ENCODE peak calls at places on chromosomes 12 and 14, in seven cellular contexts. D, H, Y, C, Q, L and W are unnamed samples.

GRCh38 chr14:68528031-68528687 is 264.7 kb downstream of the ZFP36L1 start:
- DNase-seq in D (no peak), H (no peak), Y (no peak), C (no peak), Q (no peak), L (no peak), W (no peak)

GRCh38 chr12:107091381-107091780 is 2.0 kb downstream of the CRY1 start:
- DNase-seq in D (peak; percentile 55), H (no peak), Y (no peak), C (peak; percentile 85), Q (peak; percentile 64), L (no peak), W (peak; percentile 89)

GRCh38 chr12:94614288-94614721 is 36.1 kb downstream of the TMCC3 start:
- DNase-seq in D (peak; percentile 7), H (no peak), Y (no peak), C (no peak), Q (no peak), L (no peak), W (no peak)

GRCh38 chr12:2309647-2310046 is 256.9 kb downstream of the CACNA1C start:
- DNase-seq in D (no peak), H (no peak), Y (no peak), C (no peak), Q (no peak), L (no peak), W (no peak)

GRCh38 chr14:106879241-106879640 is 1352.9 kb downstream of the TMEM121 start:
- DNase-seq in D (no peak), H (peak; percentile 70), Y (no peak), C (no peak), Q (no peak), L (no peak), W (peak; percentile 11)

GRCh38 chr12:106600503-106600902 is 17.7 kb downstream of the RFX4 start:
- DNase-seq in D (no peak), H (no peak), Y (no peak), C (no peak), Q (no peak), L (no peak), W (no peak)

GRCh38 chr14:88470542-88471440 is 84.0 kb downstream of the PTPN21 start:
- DNase-seq in D (no peak), H (no peak), Y (no peak), C (no peak), Q (peak; percentile 63), L (no peak), W (peak; percentile 51)

GRCh38 chr12:107461222-107461980 is 224.2 kb upstream of the PWP1 start:
- DNase-seq in D (peak; percentile 27), H (no peak), Y (no peak), C (peak; percentile 37), Q (peak; percentile 91), L (peak; percentile 12), W (peak; percentile 94)

GRCh38 chr14:76909266-76909665 is 83.1 kb downstream of the LRRC74A start:
- DNase-seq in D (no peak), H (no peak), Y (no peak), C (no peak), Q (no peak), L (no peak), W (no peak)

GRCh38 chr12:42625611-42626010 is 36.1 kb upstream of the PRICKLE1 start:
- DNase-seq in D (peak; percentile 4), H (no peak), Y (no peak), C (no peak), Q (no peak), L (no peak), W (no peak)

GRCh38 chr14:35504260-35504659 is 29.7 kb upstream of the INSM2 start:
- DNase-seq in D (no peak), H (no peak), Y (no peak), C (no peak), Q (no peak), L (no peak), W (no peak)

GRCh38 chr12:105451211-105451610 is 120.7 kb downstream of the C12orf75 start:
- DNase-seq in D (no peak), H (no peak), Y (no peak), C (no peak), Q (peak; percentile 82), L (no peak), W (peak; percentile 62)

GRCh38 chr12:116426391-116427136 is 132.6 kb upstream of the MAP1LC3B2 start:
- DNase-seq in D (peak; percentile 93), H (no peak), Y (no peak), C (peak; percentile 99), Q (peak; percentile 98), L (no peak), W (peak; percentile 98)
- TF ChIP-seq CTCF in D (no peak), H (no peak), Y (peak; percentile 22), C (peak; percentile 68), Q (peak; percentile 63), L (no peak), W (peak; percentile 64)

GRCh38 chr12:93380480-93381121 is 2.9 kb downstream of the NUDT4 start:
- DNase-seq in D (peak; percentile 52), H (no peak), Y (no peak), C (peak; percentile 63), Q (peak; percentile 70), L (no peak), W (peak; percentile 60)
- TF ChIP-seq CTCF in D (peak; percentile 57), H (no peak), Y (peak; percentile 58), C (peak; percentile 13), Q (peak; percentile 26), L (peak; percentile 7), W (peak; percentile 21)

GRCh38 chr14:31745741-31746140 is 184.5 kb downstream of the NUBPL start:
- DNase-seq in D (no peak), H (no peak), Y (no peak), C (no peak), Q (no peak), L (no peak), W (no peak)
- TF ChIP-seq CTCF in D (no peak), H (no peak), Y (no peak), C (no peak), Q (no peak), L (no peak), W (peak; percentile 11)

DNA sequence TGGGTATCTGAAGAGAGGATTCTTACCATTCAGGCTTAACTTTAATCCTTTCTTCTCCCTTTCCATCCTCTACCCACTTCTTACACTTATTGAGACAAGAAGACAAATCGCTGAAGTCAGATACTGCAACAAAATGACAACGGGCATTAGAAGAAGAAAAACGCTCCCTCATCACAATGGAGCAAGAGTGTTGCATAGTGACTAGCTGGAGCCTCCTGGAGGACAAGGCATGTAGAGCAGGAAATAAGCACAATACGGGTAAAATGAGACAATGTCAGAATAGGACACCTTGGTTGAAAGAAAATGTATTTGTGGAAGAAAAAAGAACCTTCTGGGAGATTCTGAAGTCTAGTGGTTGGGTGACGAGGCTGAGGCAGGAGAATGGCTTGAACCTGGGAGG is 501.0 kb downstream of the RERGL start:
- DNase-seq in D (no peak), H (no peak), Y (no peak), C (no peak), Q (no peak), L (no peak), W (peak; percentile 2)
- TF ChIP-seq CTCF in D (no peak), H (no peak), Y (peak; percentile 68), C (peak; percentile 16), Q (no peak), L (no peak), W (peak; percentile 15)

DNA sequence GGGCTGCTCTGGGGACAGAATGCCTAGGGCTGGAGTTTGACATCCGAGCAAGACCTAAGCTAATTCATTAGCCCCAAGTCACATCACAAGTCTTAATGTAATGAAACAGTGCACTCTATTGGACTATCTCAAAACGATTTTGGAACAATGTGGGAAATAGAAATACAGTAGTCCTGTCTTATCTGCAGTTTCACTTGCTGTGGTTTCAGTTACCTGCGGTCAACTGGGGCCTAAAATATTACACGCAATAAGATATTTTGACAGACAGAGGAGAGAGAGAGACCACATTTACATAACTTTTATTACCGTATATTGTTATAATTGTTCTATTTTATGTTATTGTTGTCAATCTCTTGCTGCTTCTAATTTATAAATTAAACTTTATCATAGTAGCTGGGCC is 21.1 kb downstream of the MOAP1 start:
- DNase-seq in D (no peak), H (peak; percentile 31), Y (no peak), C (no peak), Q (no peak), L (no peak), W (no peak)
- TF ChIP-seq CTCF in D (no peak), H (no peak), Y (no peak), C (no peak), Q (no peak), L (no peak), W (no peak)

GRCh38 chr14:20866194-20866593 is 25.0 kb upstream of the RNASE3 start:
- DNase-seq in D (no peak), H (no peak), Y (no peak), C (no peak), Q (no peak), L (no peak), W (no peak)

DNA sequence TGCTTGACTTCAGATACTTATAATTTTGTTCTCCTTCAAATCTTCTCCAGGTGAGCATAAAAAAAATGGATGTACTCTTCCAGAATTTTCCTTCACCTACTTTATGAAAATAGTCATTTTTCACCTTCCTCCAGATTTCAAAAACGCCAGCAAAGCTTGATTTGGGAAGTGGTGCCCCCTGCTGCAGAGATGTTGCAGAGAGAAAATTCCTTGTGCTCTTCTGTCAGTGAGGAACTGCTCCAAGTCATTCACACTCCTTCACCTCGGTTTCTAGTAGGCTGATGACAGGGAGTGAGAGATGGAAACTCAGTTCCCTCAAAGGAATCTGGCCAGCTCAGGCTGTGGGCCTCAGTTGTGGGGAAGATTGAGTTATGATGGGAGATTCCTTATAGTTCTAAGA is 24.2 kb upstream of the RNASE3 start:
- DNase-seq in D (no peak), H (no peak), Y (no peak), C (peak; percentile 36), Q (no peak), L (no peak), W (peak; percentile 16)
- TF ChIP-seq CTCF in D (no peak), H (no peak), Y (peak; percentile 63), C (peak; percentile 49), Q (peak; percentile 20), L (no peak), W (peak; percentile 51)

GRCh38 chr12:62934799-62935674 is at the start of gene PPM1H:
- DNase-seq in D (peak; percentile 43), H (peak; percentile 81), Y (peak; percentile 98), C (peak; percentile 22), Q (peak; percentile 11), L (peak; percentile 83), W (peak; percentile 2)
- TF ChIP-seq CTCF in D (peak; percentile 14), H (no peak), Y (peak; percentile 90), C (peak; percentile 34), Q (no peak), L (no peak), W (no peak)

GRCh38 chr12:103640410-103640809 is 53.3 kb downstream of the STAB2 start:
- DNase-seq in D (no peak), H (no peak), Y (no peak), C (no peak), Q (no peak), L (no peak), W (no peak)
- TF ChIP-seq CTCF in D (no peak), H (no peak), Y (no peak), C (no peak), Q (no peak), L (no peak), W (no peak)